ENCODE peak calls at places on chromosomes 11 and 22, in five cellular contexts. F is H1, G is IMR-90, P is mesenchymal stem cell, A is H9. B is an unnamed sample.

GRCh38 chr11:27353593-27354358 is 9.2 kb downstream of the CCDC34 start:
- DNase-seq in F (no peak), G (peak), P (no peak), A (no peak), B (no peak)

GRCh38 chr11:130859896-130860295 is 56.4 kb downstream of the SNX19 start:
- DNase-seq in F (no peak), G (no peak), P (no peak), A (no peak), B (no peak)

GRCh38 chr11:9158898-9159391 is 67.5 kb upstream of the SCUBE2 start:
- DNase-seq in F (no peak), G (peak), P (peak), A (no peak), B (no peak)

GRCh38 chr11:62804310-62805043 is 763 bp downstream of the NXF1 start:
- DNase-seq in F (no peak), G (peak), P (peak), A (no peak), B (no peak)

GRCh38 chr11:35305670-35306382 is 113.5 kb downstream of the SLC1A2 start:
- DNase-seq in F (peak), G (peak), P (peak), A (peak), B (peak)

GRCh38 chr22:39297490-39298193 is 21.8 kb downstream of the RPL3 start:
- DNase-seq in F (no peak), G (no peak), P (peak), A (no peak), B (no peak)

GRCh38 chr11:106012744-106013143 is 9.3 kb downstream of the MSANTD4 start:
- DNase-seq in F (no peak), G (peak), P (peak), A (no peak), B (no peak)

GRCh38 chr11:13831707-13832106 is 130.8 kb upstream of the SPON1 start:
- DNase-seq in F (no peak), G (no peak), P (no peak), A (no peak), B (no peak)

GRCh38 chr11:89175796-89176195 is 1.9 kb upstream of the TYR start:
- DNase-seq in F (no peak), G (no peak), P (no peak), A (no peak), B (no peak)

GRCh38 chr11:123577081-123577598 is 77.3 kb downstream of the SCN3B start:
- DNase-seq in F (peak), G (peak), P (peak), A (peak), B (peak)

GRCh38 chr11:47797633-47798032 is 30.5 kb upstream of the FNBP4 start:
- DNase-seq in F (no peak), G (peak), P (peak), A (no peak), B (no peak)

GRCh38 chr22:49307870-49308269 is 519.8 kb downstream of the BRD1 start:
- DNase-seq in F (peak), G (no peak), P (no peak), A (peak), B (no peak)

GRCh38 chr22:41511521-41511968 is 32.7 kb downstream of the POLR3H start:
- DNase-seq in F (no peak), G (no peak), P (no peak), A (no peak), B (no peak)

GRCh38 chr22:41516462-41516861 is 27.8 kb downstream of the POLR3H start:
- DNase-seq in F (no peak), G (no peak), P (no peak), A (no peak), B (no peak)

GRCh38 chr22:41512421-41513194 is 31.7 kb downstream of the POLR3H start:
- DNase-seq in F (peak), G (peak), P (peak), A (peak), B (peak)

GRCh38 chr22:41517172-41518047 is 26.9 kb downstream of the POLR3H start:
- DNase-seq in F (peak), G (peak), P (peak), A (peak), B (peak)

GRCh38 chr22:41513391-41513790 is 30.9 kb downstream of the POLR3H start:
- DNase-seq in F (no peak), G (no peak), P (no peak), A (no peak), B (no peak)
- H2BK15ac ChIP-seq in F (peak), G (no peak), P (no peak), A (no peak), B (peak)

GRCh38 chr11:77436969-77437368 is 36.9 kb downstream of the PAK1 start:
- DNase-seq in F (no peak), G (no peak), P (no peak), A (no peak), B (no peak)

GRCh38 chr11:77436501-77436900 is 37.4 kb downstream of the PAK1 start:
- DNase-seq in F (no peak), G (no peak), P (no peak), A (no peak), B (no peak)

GRCh38 chr11:77438487-77438886 is 35.4 kb downstream of the PAK1 start:
- DNase-seq in F (no peak), G (no peak), P (no peak), A (no peak), B (no peak)

GRCh38 chr11:77431813-77432212 is 42.1 kb downstream of the PAK1 start:
- DNase-seq in F (no peak), G (no peak), P (no peak), A (no peak), B (no peak)

DNA sequence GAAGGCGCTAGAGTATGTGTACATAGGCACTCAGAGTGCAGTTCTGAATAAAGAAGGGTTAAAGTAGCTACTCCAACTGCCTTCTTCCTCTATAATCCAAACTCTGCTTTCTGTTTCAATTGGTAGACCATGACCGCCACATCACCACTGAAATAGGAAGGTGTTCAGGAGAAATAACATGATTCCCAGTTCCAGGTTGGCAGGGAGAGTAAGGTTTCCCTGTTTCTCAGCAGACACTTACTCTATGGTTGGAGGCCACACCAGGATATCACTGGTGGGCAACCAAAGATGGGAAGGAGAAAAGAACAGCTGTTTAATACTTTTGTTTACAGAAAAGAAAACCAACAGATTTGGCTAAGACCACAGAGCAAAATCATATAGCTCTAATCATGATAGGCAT is 37.9 kb downstream of the PAK1 start:
- DNase-seq in F (no peak), G (no peak), P (no peak), A (no peak), B (no peak)
- H3K4me2 ChIP-seq in F (no peak), G (no peak), P (no peak), A (no peak), B (no peak)

GRCh38 chr11:61124574-61125309 is 22.5 kb downstream of the CD5 start:
- DNase-seq in F (no peak), G (no peak), P (no peak), A (no peak), B (no peak)
- H3K14ac ChIP-seq in F (no peak), G (no peak), P (no peak), A (no peak), B (peak)

DNA sequence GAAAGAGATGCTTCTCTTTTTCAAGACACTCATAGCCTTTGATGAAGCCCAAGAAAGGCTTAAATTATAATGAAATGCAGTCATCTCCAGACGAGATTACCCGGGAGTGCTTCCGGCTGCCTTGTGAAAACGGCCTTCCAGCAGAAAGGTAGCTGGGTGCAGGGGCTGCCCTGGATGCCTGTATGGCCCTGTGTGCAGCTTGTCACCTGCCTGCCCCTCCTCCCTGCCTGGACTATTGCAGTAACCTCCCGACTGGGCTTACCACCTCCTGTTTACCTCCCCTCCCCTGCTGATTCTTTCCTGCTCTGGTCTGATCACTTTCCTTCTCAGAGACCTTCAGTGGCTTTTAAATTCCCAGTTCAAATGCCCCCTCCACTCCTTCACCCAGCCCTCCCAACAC is 126.4 kb upstream of the SYT13 start:
- DNase-seq in F (peak), G (no peak), P (no peak), A (no peak), B (no peak)
- H2BK15ac ChIP-seq in F (peak), G (no peak), P (no peak), A (no peak), B (no peak)

GRCh38 chr11:73029408-73029807 is 112.7 kb downstream of the FCHSD2 start:
- DNase-seq in F (no peak), G (no peak), P (no peak), A (no peak), B (no peak)

GRCh38 chr11:73024646-73025045 is 117.5 kb downstream of the FCHSD2 start:
- DNase-seq in F (no peak), G (no peak), P (no peak), A (no peak), B (no peak)

GRCh38 chr11:73030130-73030529 is 112.0 kb downstream of the FCHSD2 start:
- DNase-seq in F (no peak), G (no peak), P (no peak), A (no peak), B (no peak)

GRCh38 chr11:73034330-73034729 is 107.8 kb downstream of the FCHSD2 start:
- DNase-seq in F (no peak), G (no peak), P (no peak), A (no peak), B (no peak)

DNA sequence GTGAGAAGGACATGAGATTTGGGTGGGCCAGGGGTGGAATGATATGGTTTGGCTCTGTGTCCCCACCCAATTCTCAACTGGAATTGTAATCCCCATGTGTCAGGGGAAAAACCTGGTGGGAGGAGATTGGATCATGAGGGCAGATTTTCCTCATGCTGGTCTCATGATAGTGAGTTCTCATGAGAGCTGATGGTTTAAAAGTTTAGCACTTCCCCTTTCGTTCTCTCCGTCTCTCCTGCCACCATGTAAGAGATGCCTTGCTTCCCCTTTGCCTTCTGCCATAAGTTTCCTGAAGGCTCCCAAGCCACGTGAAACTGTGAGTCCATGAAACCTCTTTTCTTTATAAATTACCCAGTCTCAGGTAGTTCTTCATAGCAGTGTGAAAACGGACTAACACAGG is 113.5 kb downstream of the FCHSD2 start:
- DNase-seq in F (no peak), G (no peak), P (no peak), A (no peak), B (no peak)
- H3K4me2 ChIP-seq in F (peak), G (no peak), P (no peak), A (no peak), B (no peak)

DNA sequence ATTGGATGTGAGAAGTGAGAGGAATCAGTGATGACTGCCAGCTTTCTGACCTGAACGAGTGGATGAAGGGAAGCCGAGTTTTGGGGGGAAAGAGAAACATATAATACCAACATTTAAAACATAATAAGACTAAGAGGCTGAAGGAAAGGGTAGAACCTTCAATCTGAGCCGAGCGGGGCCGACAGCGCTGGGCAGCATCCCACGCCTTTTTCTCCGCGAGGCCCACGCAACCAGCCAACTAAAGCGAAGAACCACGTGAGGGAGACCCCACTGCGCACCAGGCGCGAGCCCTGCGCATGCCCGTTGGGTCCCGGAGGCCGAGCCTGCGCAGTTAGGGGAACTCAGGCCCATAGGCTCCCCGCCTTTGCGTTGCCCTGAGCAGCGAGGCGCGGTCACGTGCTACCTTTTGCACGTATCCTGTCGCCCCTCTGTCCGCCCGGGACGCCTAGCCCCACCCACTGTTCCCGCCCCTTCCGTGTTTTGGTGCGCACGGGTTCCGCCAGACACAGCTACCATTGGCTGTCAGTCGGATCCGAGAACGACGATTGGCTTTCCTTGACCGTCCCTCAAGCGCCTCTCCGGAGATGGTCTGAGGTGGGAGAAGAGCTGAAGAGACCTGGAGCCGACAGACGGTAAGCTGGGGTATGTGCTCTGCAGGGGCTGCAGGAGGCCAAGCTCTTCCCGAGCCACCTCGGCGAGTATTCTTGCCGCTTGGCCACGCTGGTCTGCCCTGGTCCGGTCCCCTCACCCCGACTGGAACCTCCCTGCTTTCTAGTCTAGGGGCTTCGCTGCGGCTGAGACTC is at the start of gene HINFP:
- DNase-seq in F (peak), G (peak), P (peak), A (peak), B (peak)
- H3K14ac ChIP-seq in F (no peak), G (peak), P (no peak), A (no peak), B (no peak)

B was measured in neuronal stem cell.